ENCODE peak calls at places on chromosomes 11 and 22, in seven cellular contexts. A is posterior cingulate gyrus, Q is C1 segment of cervical spinal cord, T is left cardiac atrium, W is IMR-90, R is AG08396, G is HFFc6. F is an unnamed sample.

GRCh38 chr11:10565493-10565892 is 3.0 kb downstream of the LYVE1 start:
- DNase-seq in T (no peak), A (no peak), Q (no peak), W (no peak), R (no peak), G (no peak), F (no peak)

GRCh38 chr11:94128171-94128745 is 383 bp upstream of the PANX1 start:
- DNase-seq in Q (no peak), W (no peak), A (peak), R (peak), G (no peak), T (no peak), F (no peak)

GRCh38 chr11:723120-723883 is 17.3 kb downstream of the EPS8L2 start:
- DNase-seq in G (peak), T (peak), A (peak), Q (no peak), R (peak), W (peak), F (peak)

GRCh38 chr22:28441720-28442263 is 237.8 kb downstream of the TTC28 start:
- DNase-seq in T (no peak), Q (no peak), A (no peak), W (no peak), G (no peak), R (peak), F (no peak)

GRCh38 chr11:106681435-106681834 is 336.8 kb downstream of the GUCY1A2 start:
- DNase-seq in G (no peak), R (no peak), Q (no peak), A (no peak), T (no peak), W (no peak), F (no peak)

GRCh38 chr11:126317681-126318641 is 14.1 kb downstream of the DCPS start:
- DNase-seq in W (peak), R (peak), G (peak), A (peak), Q (no peak), T (peak), F (no peak)

GRCh38 chr11:112334381-112334780 is 73.7 kb upstream of the PLET1 start:
- DNase-seq in G (no peak), A (no peak), W (no peak), T (no peak), R (no peak), Q (no peak), F (no peak)

GRCh38 chr11:57885298-57886035 is 123.9 kb downstream of the CTNND1 start:
- DNase-seq in G (peak), R (peak), T (no peak), W (peak), Q (no peak), A (no peak), F (no peak)

GRCh38 chr11:117189191-117189940 is 9.8 kb upstream of the TAGLN start:
- DNase-seq in W (no peak), Q (no peak), T (peak), R (no peak), G (no peak), A (no peak), F (no peak)

GRCh38 chr11:76233196-76233921 is 27.1 kb upstream of the WNT11 start:
- DNase-seq in W (no peak), A (no peak), R (no peak), T (no peak), G (no peak), Q (no peak), F (no peak)

GRCh38 chr11:75633409-75634011 is 35.3 kb downstream of the MAP6 start:
- DNase-seq in G (no peak), A (no peak), Q (no peak), W (no peak), T (no peak), R (no peak), F (no peak)

GRCh38 chr11:12280838-12281565 is 96.4 kb upstream of the PARVA start:
- DNase-seq in Q (no peak), W (peak), T (no peak), A (no peak), G (no peak), R (no peak), F (no peak)

GRCh38 chr22:11360632-11361031 is 4167.4 kb upstream of the OR11H1 start:
- DNase-seq in A (no peak), R (no peak), W (no peak), T (no peak), G (no peak), Q (no peak), F (no peak)

GRCh38 chr11:133841279-133842043 is 3.9 kb downstream of the SPATA19 start:
- DNase-seq in R (no peak), G (no peak), W (no peak), A (no peak), Q (no peak), T (no peak), F (no peak)

GRCh38 chr11:27095050-27095449 is 54.4 kb downstream of the BBOX1 start:
- DNase-seq in R (no peak), A (no peak), T (no peak), W (no peak), Q (no peak), G (no peak), F (no peak)

GRCh38 chr11:118929496-118930151 is 3.9 kb upstream of the BCL9L start:
- DNase-seq in R (peak), Q (peak), T (peak), W (peak), G (peak), A (peak), F (no peak)

GRCh38 chr11:313304-313786 is 495 bp upstream of the IFITM1 start:
- DNase-seq in A (no peak), G (no peak), T (peak), R (no peak), Q (no peak), W (no peak), F (no peak)

GRCh38 chr11:79436911-79437273 is 3.9 kb downstream of the TENM4 start:
- DNase-seq in T (no peak), R (no peak), A (no peak), W (no peak), G (no peak), Q (no peak), F (no peak)

GRCh38 chr11:48006301-48006992 is 26.1 kb downstream of the PTPRJ start:
- DNase-seq in Q (no peak), R (peak), A (no peak), W (peak), T (no peak), G (peak), F (no peak)

GRCh38 chr11:11940551-11940950 is 67.9 kb downstream of the DKK3 start:
- DNase-seq in R (no peak), G (no peak), T (no peak), W (no peak), A (no peak), Q (no peak), F (no peak)

GRCh38 chr11:1119282-1120146 is 38.2 kb upstream of the MUC5AC start:
- DNase-seq in T (peak), Q (no peak), W (no peak), R (no peak), G (no peak), A (no peak), F (no peak)

F was measured in nucleus accumbens.